ENCODE peak calls at places on chromosome 19, in seven cellular contexts. C is dorsolateral prefrontal cortex; P is COR-L47; O is NCI-H187; S is NCI-H2107; I is effector CD8-positive, alpha-beta T cell; M is nephron progenitor cell. L is an unnamed sample.
A peak's percentile ranks its signal among the peaks of the same experiment; 100 is the strongest.

GRCh38 chr19:1650627-1651009 is 1.8 kb downstream of the TCF3 start:
- DNase-seq in C (no peak), P (peak; percentile 19), O (no peak), S (no peak), I (peak; percentile 38), M (no peak), L (no peak)

GRCh38 chr19:45848922-45849321 is 14.0 kb downstream of the SYMPK start:
- DNase-seq in C (no peak), P (no peak), O (no peak), S (no peak), I (no peak), M (no peak), L (no peak)

GRCh38 chr19:47111081-47111589 is 2.4 kb downstream of the ZC3H4 start:
- DNase-seq in C (no peak), P (peak; percentile 10), O (no peak), S (no peak), I (peak; percentile 32), M (peak; percentile 33), L (peak; percentile 37)

GRCh38 chr19:39430675-39431593 is 4.8 kb downstream of the RPS16 start:
- DNase-seq in C (no peak), P (no peak), O (no peak), S (no peak), I (no peak), M (no peak), L (no peak)

GRCh38 chr19:29745253-29745652 is 30.2 kb upstream of the C19orf12 start:
- DNase-seq in C (no peak), P (no peak), O (no peak), S (no peak), I (no peak), M (peak; percentile 34), L (no peak)

GRCh38 chr19:45215391-45216191 is 29.6 kb downstream of the EXOC3L2 start:
- DNase-seq in C (no peak), P (peak; percentile 72), O (no peak), S (no peak), I (no peak), M (peak; percentile 56), L (no peak)

GRCh38 chr19:23769691-23770468 is 11.2 kb upstream of the ZNF681 start:
- DNase-seq in C (no peak), P (no peak), O (no peak), S (no peak), I (no peak), M (no peak), L (no peak)

GRCh38 chr19:15812059-15812722 is 3.3 kb downstream of the OR10H1 start:
- DNase-seq in C (no peak), P (no peak), O (no peak), S (no peak), I (peak; percentile 9), M (no peak), L (no peak)

GRCh38 chr19:39544201-39544903 is 4.4 kb upstream of the EID2 start:
- DNase-seq in C (no peak), P (no peak), O (no peak), S (no peak), I (no peak), M (no peak), L (no peak)

GRCh38 chr19:55113570-55114039 is 3.8 kb downstream of the PPP1R12C start:
- DNase-seq in C (peak; percentile 70), P (no peak), O (no peak), S (no peak), I (no peak), M (peak; percentile 82), L (peak; percentile 72)

GRCh38 chr19:19943848-19944582 is 43.3 kb downstream of the ZNF93 start:
- DNase-seq in C (no peak), P (no peak), O (no peak), S (no peak), I (no peak), M (no peak), L (no peak)

GRCh38 chr19:32317045-32317444 is 28.4 kb upstream of the ZNF507 start:
- DNase-seq in C (no peak), P (no peak), O (no peak), S (no peak), I (no peak), M (no peak), L (no peak)

GRCh38 chr19:38213911-38214625 is 10.0 kb downstream of the DPF1 start:
- DNase-seq in C (peak; percentile 71), P (no peak), O (no peak), S (no peak), I (no peak), M (no peak), L (peak; percentile 76)

GRCh38 chr19:11624064-11624463 is 26.8 kb downstream of the ZNF627 start:
- DNase-seq in C (no peak), P (no peak), O (no peak), S (no peak), I (no peak), M (no peak), L (no peak)

GRCh38 chr19:32673573-32673972 is 1.4 kb downstream of the ANKRD27 start:
- DNase-seq in C (no peak), P (no peak), O (no peak), S (no peak), I (no peak), M (no peak), L (no peak)

GRCh38 chr19:29544656-29545360 is 19.0 kb downstream of the VSTM2B start:
- DNase-seq in C (peak; percentile 5), P (no peak), O (no peak), S (no peak), I (no peak), M (no peak), L (no peak)

GRCh38 chr19:19549804-19550453 is 11.9 kb downstream of the CILP2 start:
- DNase-seq in C (no peak), P (no peak), O (no peak), S (no peak), I (no peak), M (no peak), L (no peak)

GRCh38 chr19:13803038-13803437 is 7.8 kb downstream of the ZSWIM4 start:
- DNase-seq in C (no peak), P (no peak), O (no peak), S (no peak), I (no peak), M (no peak), L (no peak)

GRCh38 chr19:12773571-12773970 is 1.8 kb downstream of the HOOK2 start:
- DNase-seq in C (no peak), P (no peak), O (no peak), S (no peak), I (no peak), M (no peak), L (no peak)

GRCh38 chr19:10231624-10232228 is 595 bp upstream of the S1PR2 start:
- DNase-seq in C (no peak), P (no peak), O (no peak), S (no peak), I (no peak), M (no peak), L (no peak)

GRCh38 chr19:58054792-58055482 is 4.1 kb upstream of the ZNF135 start:
- DNase-seq in C (peak; percentile 79), P (peak; percentile 5), O (no peak), S (no peak), I (no peak), M (no peak), L (peak; percentile 68)

GRCh38 chr19:38360839-38361631 is 13.3 kb upstream of the PSMD8 start:
- DNase-seq in C (no peak), P (no peak), O (no peak), S (no peak), I (no peak), M (no peak), L (no peak)

GRCh38 chr19:57058871-57059270 is 60.9 kb upstream of the USP29 start:
- DNase-seq in C (no peak), P (no peak), O (no peak), S (no peak), I (no peak), M (no peak), L (no peak)

GRCh38 chr19:7831452-7831851 is 1.4 kb downstream of the EVI5L start:
- DNase-seq in C (peak; percentile 50), P (no peak), O (no peak), S (no peak), I (no peak), M (peak; percentile 57), L (peak; percentile 73)

GRCh38 chr19:29680447-29680846 is 15.2 kb downstream of the PLEKHF1 start:
- DNase-seq in C (no peak), P (no peak), O (no peak), S (no peak), I (peak; percentile 54), M (no peak), L (no peak)

GRCh38 chr19:3982701-3983541 is 2.3 kb downstream of the EEF2 start:
- DNase-seq in C (no peak), P (no peak), O (no peak), S (no peak), I (no peak), M (no peak), L (no peak)

GRCh38 chr19:917323-918151 is at the start of gene KISS1R:
- DNase-seq in C (no peak), P (peak; percentile 79), O (no peak), S (no peak), I (peak; percentile 11), M (peak; percentile 72), L (no peak)

GRCh38 chr19:33828266-33829075 is 31.8 kb downstream of the KCTD15 start:
- DNase-seq in C (no peak), P (no peak), O (no peak), S (no peak), I (no peak), M (no peak), L (no peak)

GRCh38 chr19:41095703-41096102 is 7.5 kb downstream of the CYP2A13 start:
- DNase-seq in C (no peak), P (no peak), O (no peak), S (no peak), I (no peak), M (no peak), L (no peak)

GRCh38 chr19:20969898-20970297 is 46.8 kb downstream of the ZNF85 start:
- DNase-seq in C (no peak), P (no peak), O (no peak), S (no peak), I (no peak), M (no peak), L (no peak)

GRCh38 chr19:12987781-12988180 is 7.5 kb upstream of the NFIX start:
- DNase-seq in C (no peak), P (peak; percentile 42), O (no peak), S (no peak), I (no peak), M (no peak), L (no peak)

GRCh38 chr19:50667759-50668231 is 18.6 kb downstream of the C19orf81 start:
- DNase-seq in C (no peak), P (no peak), O (no peak), S (no peak), I (no peak), M (peak; percentile 35), L (no peak)

GRCh38 chr19:29516821-29517395 is 8.9 kb upstream of the VSTM2B start:
- DNase-seq in C (no peak), P (no peak), O (no peak), S (no peak), I (no peak), M (no peak), L (no peak)

GRCh38 chr19:16885166-16885565 is 3.6 kb upstream of the F2RL3 start:
- DNase-seq in C (no peak), P (no peak), O (no peak), S (no peak), I (no peak), M (no peak), L (no peak)

L was measured in head of caudate nucleus.